ENCODE peak calls at places on chromosomes 6 and 20, in ten cellular contexts. One of them, this sample, is unnamed.

GRCh38 chr6:84582997-84583396 is 181.4 kb downstream of the TBX18 start:
- DNase-seq in GM13976: no peak
- DNase-seq in K562: no peak
- DNase-seq in esophagus squamous epithelium: no peak
- DNase-seq in HCT116: no peak
- DNase-seq in pancreas: no peak
- DNase-seq in AML-193: no peak
- DNase-seq in Kasumi-1: no peak
- DNase-seq in iris pigment epithelial cell: peak; percentile 60
- DNase-seq in adipocyte: no peak
- DNase-seq in this sample: no peak

GRCh38 chr6:152146385-152146784 is 338.9 kb downstream of the ESR1 start:
- DNase-seq in GM13976: no peak
- DNase-seq in K562: no peak
- DNase-seq in esophagus squamous epithelium: no peak
- DNase-seq in HCT116: no peak
- DNase-seq in pancreas: no peak
- DNase-seq in AML-193: no peak
- DNase-seq in Kasumi-1: no peak
- DNase-seq in iris pigment epithelial cell: peak; percentile 73
- DNase-seq in adipocyte: peak; percentile 69
- DNase-seq in this sample: no peak

GRCh38 chr6:147204060-147204785 is at the start of gene STXBP5:
- DNase-seq in GM13976: peak; percentile 64
- DNase-seq in K562: peak; percentile 60
- DNase-seq in esophagus squamous epithelium: no peak
- DNase-seq in HCT116: no peak
- DNase-seq in pancreas: peak; percentile 65
- DNase-seq in AML-193: peak; percentile 67
- DNase-seq in Kasumi-1: peak; percentile 94
- DNase-seq in iris pigment epithelial cell: peak; percentile 48
- DNase-seq in adipocyte: peak; percentile 68
- DNase-seq in this sample: no peak

GRCh38 chr6:111721677-111722219 is 116.1 kb upstream of the TRAF3IP2 start:
- DNase-seq in GM13976: peak; percentile 40
- DNase-seq in K562: peak; percentile 66
- DNase-seq in esophagus squamous epithelium: no peak
- DNase-seq in HCT116: peak; percentile 13
- DNase-seq in pancreas: no peak
- DNase-seq in AML-193: peak; percentile 33
- DNase-seq in Kasumi-1: peak; percentile 16
- DNase-seq in iris pigment epithelial cell: peak; percentile 63
- DNase-seq in adipocyte: peak; percentile 68
- DNase-seq in this sample: no peak

GRCh38 chr6:55953384-55953783 is 78.0 kb upstream of the BMP5 start:
- DNase-seq in GM13976: no peak
- DNase-seq in K562: no peak
- DNase-seq in esophagus squamous epithelium: no peak
- DNase-seq in HCT116: peak; percentile 15
- DNase-seq in pancreas: no peak
- DNase-seq in AML-193: no peak
- DNase-seq in Kasumi-1: peak; percentile 52
- DNase-seq in iris pigment epithelial cell: peak; percentile 74
- DNase-seq in adipocyte: peak; percentile 85
- DNase-seq in this sample: no peak

GRCh38 chr6:111747791-111748190 is 125.5 kb downstream of the FYN start:
- DNase-seq in GM13976: no peak
- DNase-seq in K562: no peak
- DNase-seq in esophagus squamous epithelium: no peak
- DNase-seq in HCT116: no peak
- DNase-seq in pancreas: no peak
- DNase-seq in AML-193: no peak
- DNase-seq in Kasumi-1: no peak
- DNase-seq in iris pigment epithelial cell: no peak
- DNase-seq in adipocyte: no peak
- DNase-seq in this sample: no peak

GRCh38 chr20:62360854-62361798 is 6.0 kb downstream of the LAMA5 start:
- DNase-seq in GM13976: no peak
- DNase-seq in K562: no peak
- DNase-seq in esophagus squamous epithelium: no peak
- DNase-seq in HCT116: no peak
- DNase-seq in pancreas: peak; percentile 22
- DNase-seq in AML-193: no peak
- DNase-seq in Kasumi-1: no peak
- DNase-seq in iris pigment epithelial cell: no peak
- DNase-seq in adipocyte: no peak
- DNase-seq in this sample: no peak

GRCh38 chr20:4887586-4887985 is 113.7 kb downstream of the SLC23A2 start:
- DNase-seq in GM13976: no peak
- DNase-seq in K562: no peak
- DNase-seq in esophagus squamous epithelium: no peak
- DNase-seq in HCT116: no peak
- DNase-seq in pancreas: no peak
- DNase-seq in AML-193: no peak
- DNase-seq in Kasumi-1: no peak
- DNase-seq in iris pigment epithelial cell: no peak
- DNase-seq in adipocyte: no peak
- DNase-seq in this sample: no peak

GRCh38 chr6:4920914-4921410 is 82.9 kb downstream of the RPP40 start:
- DNase-seq in GM13976: no peak
- DNase-seq in K562: no peak
- DNase-seq in esophagus squamous epithelium: no peak
- DNase-seq in HCT116: no peak
- DNase-seq in pancreas: no peak
- DNase-seq in AML-193: no peak
- DNase-seq in Kasumi-1: no peak
- DNase-seq in iris pigment epithelial cell: no peak
- DNase-seq in adipocyte: no peak
- DNase-seq in this sample: no peak

GRCh38 chr6:151023346-151023745 is 157.8 kb downstream of the MTHFD1L start:
- DNase-seq in GM13976: no peak
- DNase-seq in K562: no peak
- DNase-seq in esophagus squamous epithelium: no peak
- DNase-seq in HCT116: no peak
- DNase-seq in pancreas: no peak
- DNase-seq in AML-193: no peak
- DNase-seq in Kasumi-1: no peak
- DNase-seq in iris pigment epithelial cell: no peak
- DNase-seq in adipocyte: no peak
- DNase-seq in this sample: no peak

GRCh38 chr20:4836935-4837334 is 115.2 kb downstream of the PRND start:
- DNase-seq in GM13976: no peak
- DNase-seq in K562: no peak
- DNase-seq in esophagus squamous epithelium: no peak
- DNase-seq in HCT116: no peak
- DNase-seq in pancreas: no peak
- DNase-seq in AML-193: no peak
- DNase-seq in Kasumi-1: no peak
- DNase-seq in iris pigment epithelial cell: no peak
- DNase-seq in adipocyte: peak; percentile 4
- DNase-seq in this sample: no peak

GRCh38 chr6:19804362-19805145 is 32.6 kb upstream of the ID4 start:
- DNase-seq in GM13976: peak; percentile 61
- DNase-seq in K562: peak; percentile 92
- DNase-seq in esophagus squamous epithelium: peak; percentile 38
- DNase-seq in HCT116: peak; percentile 87
- DNase-seq in pancreas: peak; percentile 93
- DNase-seq in AML-193: no peak
- DNase-seq in Kasumi-1: peak; percentile 84
- DNase-seq in iris pigment epithelial cell: peak; percentile 97
- DNase-seq in adipocyte: peak; percentile 98
- DNase-seq in this sample: peak; percentile 73

GRCh38 chr6:106199998-106200397 is 113.9 kb downstream of the PRDM1 start:
- DNase-seq in GM13976: no peak
- DNase-seq in K562: no peak
- DNase-seq in esophagus squamous epithelium: no peak
- DNase-seq in HCT116: no peak
- DNase-seq in pancreas: no peak
- DNase-seq in AML-193: no peak
- DNase-seq in Kasumi-1: no peak
- DNase-seq in iris pigment epithelial cell: peak; percentile 90
- DNase-seq in adipocyte: peak; percentile 77
- DNase-seq in this sample: no peak

GRCh38 chr6:6395581-6396197 is 75.2 kb upstream of the F13A1 start:
- DNase-seq in GM13976: no peak
- DNase-seq in K562: no peak
- DNase-seq in esophagus squamous epithelium: no peak
- DNase-seq in HCT116: no peak
- DNase-seq in pancreas: peak; percentile 24
- DNase-seq in AML-193: peak; percentile 92
- DNase-seq in Kasumi-1: peak; percentile 62
- DNase-seq in iris pigment epithelial cell: no peak
- DNase-seq in adipocyte: no peak
- DNase-seq in this sample: no peak